ENCODE peak calls at places on chromosomes 1 and 21, in seven cellular contexts. Q, R, J, C, T, H and F are unnamed samples.

GRCh38 chr1:174726167-174726879 is 273.4 kb upstream of the CACYBP start:
- DNase-seq in Q (peak), R (no peak), J (no peak), C (no peak), T (no peak), H (no peak), F (peak)

GRCh38 chr1:182460550-182460951 is 10.6 kb downstream of the RGSL1 start:
- DNase-seq in Q (no peak), R (no peak), J (no peak), C (no peak), T (no peak), H (no peak), F (no peak)

GRCh38 chr1:205285391-205286101 is 36.0 kb downstream of the NUAK2 start:
- DNase-seq in Q (no peak), R (no peak), J (no peak), C (peak), T (no peak), H (no peak), F (no peak)

GRCh38 chr1:21490774-21491482 is 18.3 kb upstream of the ALPL start:
- DNase-seq in Q (peak), R (no peak), J (no peak), C (no peak), T (peak), H (no peak), F (peak)

GRCh38 chr1:230382060-230382491 is 44.1 kb downstream of the PGBD5 start:
- DNase-seq in Q (peak), R (no peak), J (no peak), C (no peak), T (peak), H (no peak), F (no peak)

GRCh38 chr1:178488393-178488792 is 8.4 kb downstream of the CLEC20A start:
- DNase-seq in Q (no peak), R (no peak), J (no peak), C (no peak), T (no peak), H (no peak), F (no peak)

GRCh38 chr21:45615145-45615711 is 28.3 kb upstream of the PCBP3 start:
- DNase-seq in Q (peak), R (no peak), J (no peak), C (peak), T (peak), H (peak), F (peak)

GRCh38 chr21:45556645-45557601 is 14.7 kb upstream of the SLC19A1 start:
- DNase-seq in Q (no peak), R (no peak), J (no peak), C (no peak), T (peak), H (no peak), F (peak)

GRCh38 chr21:26212220-26212619 is 41.6 kb upstream of the APP start:
- DNase-seq in Q (no peak), R (no peak), J (no peak), C (no peak), T (peak), H (no peak), F (no peak)

GRCh38 chr1:28259935-28260802 is 851 bp downstream of the SESN2 start:
- DNase-seq in Q (peak), R (peak), J (peak), C (no peak), T (peak), H (peak), F (peak)

GRCh38 chr21:41711416-41712023 is 55.3 kb downstream of the RIPK4 start:
- DNase-seq in Q (no peak), R (no peak), J (no peak), C (no peak), T (no peak), H (no peak), F (no peak)

GRCh38 chr1:33338495-33339211 is 17.8 kb upstream of the A3GALT2 start:
- DNase-seq in Q (peak), R (peak), J (no peak), C (no peak), T (no peak), H (no peak), F (peak)

GRCh38 chr1:234927312-234927967 is 201.2 kb downstream of the TOMM20 start:
- DNase-seq in Q (no peak), R (no peak), J (no peak), C (no peak), T (peak), H (no peak), F (no peak)

GRCh38 chr1:21914880-21915640 is 22.1 kb downstream of the HSPG2 start:
- DNase-seq in Q (no peak), R (no peak), J (no peak), C (no peak), T (no peak), H (peak), F (no peak)

GRCh38 chr1:95084317-95085176 is 11.8 kb upstream of the ALG14 start:
- DNase-seq in Q (peak), R (peak), J (peak), C (no peak), T (peak), H (peak), F (peak)

GRCh38 chr21:33278736-33279135 is 12.6 kb downstream of the IL10RB start:
- DNase-seq in Q (no peak), R (no peak), J (no peak), C (no peak), T (no peak), H (no peak), F (no peak)

GRCh38 chr1:58189453-58189852 is 357.1 kb downstream of the OMA1 start:
- DNase-seq in Q (no peak), R (no peak), J (no peak), C (no peak), T (no peak), H (no peak), F (no peak)

GRCh38 chr1:218273757-218274505 is 11.2 kb upstream of the RRP15 start:
- DNase-seq in Q (no peak), R (no peak), J (no peak), C (no peak), T (no peak), H (no peak), F (peak)